ENCODE peak calls at places on chromosomes 7 and 10, in five cellular contexts. W is lung, C is NB4, K is osteocyte, T is mesothelial cell of epicardium. N is an unnamed sample.
A peak's percentile ranks its signal among the peaks of the same experiment; 100 is the strongest.

GRCh38 chr10:116665541-116666125 is 44.9 kb downstream of the PNLIPRP2 start:
- DNase-seq in C (no peak), W (no peak), K (peak; percentile 72), T (no peak), N (no peak)

GRCh38 chr7:79221211-79221610 is 232.3 kb downstream of the MAGI2 start:
- DNase-seq in W (no peak), K (no peak), T (no peak), C (no peak), N (no peak)

GRCh38 chr7:36291387-36292316 is 98.0 kb upstream of the ANLN start:
- DNase-seq in K (peak; percentile 94), C (peak; percentile 87), W (peak; percentile 77), T (peak; percentile 78), N (peak; percentile 65)

GRCh38 chr10:22491480-22491879 is 146.2 kb downstream of the SPAG6 start:
- DNase-seq in W (no peak), C (no peak), K (no peak), T (no peak), N (no peak)

GRCh38 chr7:81886211-81886764 is 116.4 kb upstream of the HGF start:
- DNase-seq in K (no peak), C (no peak), W (no peak), T (no peak), N (no peak)

GRCh38 chr7:85595639-85596268 is 408.9 kb upstream of the SEMA3D start:
- DNase-seq in T (no peak), W (no peak), C (no peak), K (no peak), N (no peak)

GRCh38 chr7:12074889-12075288 is 136.2 kb upstream of the TMEM106B start:
- DNase-seq in W (no peak), C (no peak), K (no peak), T (no peak), N (no peak)

GRCh38 chr10:110568055-110568735 is 700 bp downstream of the SMC3 start:
- DNase-seq in T (peak; percentile 23), W (peak; percentile 35), K (no peak), C (peak; percentile 82), N (no peak)

GRCh38 chr10:53209941-53210611 is 437.5 kb upstream of the MBL2 start:
- DNase-seq in T (no peak), K (no peak), W (no peak), C (peak; percentile 25), N (no peak)

GRCh38 chr7:17991866-17992648 is 35.6 kb downstream of the PRPS1L1 start:
- DNase-seq in C (peak; percentile 40), W (no peak), T (no peak), K (no peak), N (no peak)

GRCh38 chr7:90119178-90119971 is 34.9 kb upstream of the STEAP1 start:
- DNase-seq in K (no peak), T (no peak), W (no peak), C (no peak), N (no peak)

GRCh38 chr10:91541481-91541880 is 91.4 kb downstream of the PPP1R3C start:
- DNase-seq in T (no peak), K (no peak), W (no peak), C (no peak), N (no peak)

GRCh38 chr10:102120987-102121738 is 995 bp upstream of the LDB1 start:
- DNase-seq in C (no peak), W (peak; percentile 65), T (no peak), K (no peak), N (no peak)

GRCh38 chr7:149776305-149776704 is 2.9 kb upstream of the ZNF467 start:
- DNase-seq in W (peak; percentile 73), C (no peak), K (no peak), T (no peak), N (no peak)

GRCh38 chr10:59557052-59557451 is 152.6 kb downstream of the SLC16A9 start:
- DNase-seq in W (no peak), T (no peak), C (no peak), K (no peak), N (no peak)

GRCh38 chr7:68364871-68365625 is 1233.2 kb upstream of the AUTS2 start:
- DNase-seq in C (no peak), T (no peak), K (no peak), W (no peak), N (no peak)

GRCh38 chr7:31028417-31028988 is 23.6 kb upstream of the ADCYAP1R1 start:
- DNase-seq in K (no peak), T (no peak), W (no peak), C (no peak), N (no peak)

GRCh38 chr10:96614515-96614914 is 27.7 kb upstream of the TM9SF3 start:
- DNase-seq in C (no peak), T (no peak), W (no peak), K (no peak), N (no peak)

GRCh38 chr10:42958142-42958868 is 118.6 kb upstream of the RET start:
- DNase-seq in W (no peak), C (no peak), T (no peak), K (peak; percentile 68), N (no peak)

GRCh38 chr10:24149640-24150039 is 59.3 kb upstream of the KIAA1217 start:
- DNase-seq in W (no peak), K (no peak), C (no peak), T (no peak), N (no peak)

GRCh38 chr7:543790-544527 is 24.3 kb upstream of the PDGFA start:
- DNase-seq in T (no peak), W (no peak), C (no peak), K (no peak), N (no peak)

GRCh38 chr7:101880536-101881443 is 63.4 kb downstream of the CUX1 start:
- DNase-seq in C (no peak), T (no peak), W (no peak), K (no peak), N (no peak)

GRCh38 chr10:33301097-33301789 is 33.2 kb downstream of the NRP1 start:
- DNase-seq in T (no peak), W (no peak), K (no peak), C (no peak), N (no peak)

GRCh38 chr10:71939304-71939703 is 24.9 kb upstream of the CHST3 start:
- DNase-seq in C (no peak), T (no peak), K (no peak), W (no peak), N (no peak)

GRCh38 chr10:35855155-35855947 is 213.3 kb upstream of the FZD8 start:
- DNase-seq in K (no peak), C (no peak), T (no peak), W (no peak), N (no peak)

GRCh38 chr7:130369110-130369711 is 11.1 kb upstream of the CPA1 start:
- DNase-seq in K (no peak), W (no peak), C (peak; percentile 85), T (no peak), N (no peak)

GRCh38 chr7:1058311-1058710 is 14.0 kb downstream of the GPR146 start:
- DNase-seq in W (no peak), C (no peak), K (no peak), T (no peak), N (no peak)

GRCh38 chr10:119355930-119356329 is 148.6 kb downstream of the GRK5 start:
- DNase-seq in K (no peak), C (peak; percentile 49), W (no peak), T (no peak), N (no peak)
- TF ChIP-seq CTCF in K (peak; percentile 47), C (peak; percentile 41), W (no peak), T (peak; percentile 30), N (no peak)

DNA sequence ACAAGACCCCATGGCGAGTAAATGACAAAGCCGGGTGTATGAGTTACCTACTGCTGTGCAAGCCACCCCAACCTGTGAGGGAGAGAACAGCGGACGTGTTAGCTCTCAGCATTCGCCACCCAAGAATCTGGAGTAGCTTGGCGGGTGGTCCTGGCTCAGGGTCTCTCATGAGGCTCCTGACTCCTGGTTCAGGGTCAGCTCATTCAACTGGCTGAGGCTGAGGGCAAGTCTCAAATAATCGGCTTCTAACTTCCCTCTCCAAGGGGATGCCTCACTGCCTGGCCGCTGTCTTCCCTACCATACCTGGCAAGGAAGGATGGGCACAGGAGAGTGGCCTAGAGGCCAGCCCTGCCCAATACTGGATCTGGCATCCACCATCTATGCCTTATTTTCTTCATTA is 94.2 kb downstream of the HTR5A start:
- DNase-seq in K (peak; percentile 76), W (peak; percentile 11), T (no peak), C (no peak), N (no peak)
- TF ChIP-seq CTCF in K (no peak), W (no peak), T (no peak), C (no peak), N (no peak)

DNA sequence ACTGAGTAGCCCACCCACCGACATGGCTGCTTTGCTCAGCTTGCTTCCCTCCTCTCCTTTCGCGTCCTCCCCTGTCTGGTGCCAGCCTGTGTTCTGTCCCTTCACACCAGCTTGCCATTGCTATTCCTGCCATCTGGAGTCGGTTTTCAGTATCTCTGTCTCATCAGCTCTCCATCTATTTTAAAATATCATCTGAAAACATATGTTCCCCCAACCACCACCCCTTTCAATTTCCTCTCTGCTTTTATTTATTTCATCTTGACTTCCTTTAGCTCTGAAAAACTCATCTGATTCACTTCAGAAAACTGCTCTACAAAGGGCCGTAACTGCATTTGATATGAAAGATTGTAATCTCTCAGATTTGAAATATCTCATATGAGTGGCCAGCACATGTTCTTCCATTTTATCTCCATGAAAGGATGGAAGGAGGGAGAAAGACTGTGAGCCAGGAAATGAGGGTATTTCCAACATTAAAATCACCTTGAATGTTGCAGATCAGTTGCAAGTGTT is 202.2 kb upstream of the NEBL start:
- DNase-seq in W (no peak), K (no peak), C (no peak), T (no peak), N (no peak)
- TF ChIP-seq CTCF in W (no peak), K (no peak), C (no peak), T (no peak), N (no peak)

GRCh38 chr7:156816943-156817572 is 75.9 kb downstream of the LMBR1 start:
- DNase-seq in W (no peak), K (no peak), C (peak; percentile 48), T (no peak), N (no peak)
- TF ChIP-seq CTCF in W (no peak), K (peak; percentile 65), C (peak; percentile 28), T (peak; percentile 28), N (peak; percentile 30)

N was measured in activated B cell treated with CpG ODN at 0.5 μM for 24 hours.